ENCODE peak calls at places on chromosomes 6 and 20, in seven cellular contexts. P is NCI-H1417 treated with DMSO at 0.1 percent for 48 hours; B is left ventricle myocardium inferior; C is activated T-helper 1 cell treated with Interleukin-2 at 50 U/mL for 16 hours; X is Kasumi-1; E is stimulated activated CD8-positive, alpha-beta memory T cell treated with anti-CD3 and anti-CD28 coated beads, Interleukin-15, amount 100 ng/mL, for 48 hours; M is activated T-cell treated with anti-CD3 and anti-CD28 coated beads, Interleukin-2, amount 50 U/mL, for 72 hours. F is an unnamed sample.

GRCh38 chr6:168988801-168989200 is 264.8 kb downstream of the THBS2 start:
- DNase-seq in P (no peak), B (no peak), C (no peak), X (no peak), E (no peak), M (no peak), F (no peak)

GRCh38 chr6:37897321-37897720 is 77.8 kb downstream of the ZFAND3 start:
- DNase-seq in P (no peak), B (no peak), C (no peak), X (no peak), E (no peak), M (no peak), F (no peak)

GRCh38 chr6:32132110-32132509 is 2.0 kb upstream of the FKBPL start:
- DNase-seq in P (no peak), B (no peak), C (no peak), X (no peak), E (no peak), M (no peak), F (no peak)

GRCh38 chr20:11794525-11794924 is 123.2 kb upstream of the BTBD3 start:
- DNase-seq in P (no peak), B (no peak), C (no peak), X (no peak), E (no peak), M (no peak), F (no peak)

GRCh38 chr6:140462495-140463311 is 1088.3 kb upstream of the CITED2 start:
- DNase-seq in P (peak), B (no peak), C (no peak), X (no peak), E (no peak), M (no peak), F (peak)

GRCh38 chr20:19750907-19751636 is 7.0 kb upstream of the RIN2 start:
- DNase-seq in P (no peak), B (no peak), C (no peak), X (no peak), E (no peak), M (no peak), F (no peak)

GRCh38 chr20:42775866-42776265 is 413.8 kb downstream of the PTPRT start:
- DNase-seq in P (no peak), B (no peak), C (no peak), X (no peak), E (no peak), M (no peak), F (no peak)

GRCh38 chr20:54622338-54623280 is 147.2 kb downstream of the DOK5 start:
- DNase-seq in P (no peak), B (no peak), C (no peak), X (no peak), E (no peak), M (no peak), F (no peak)

GRCh38 chr20:58835231-58835630 is 15.5 kb downstream of the GNAS-AS1 start:
- DNase-seq in P (no peak), B (no peak), C (no peak), X (no peak), E (no peak), M (no peak), F (no peak)

GRCh38 chr6:132713355-132714134 is at the start of gene VNN1:
- DNase-seq in P (no peak), B (no peak), C (no peak), X (peak), E (no peak), M (no peak), F (no peak)

GRCh38 chr6:118551063-118551672 is 3.1 kb downstream of the PLN start:
- DNase-seq in P (no peak), B (no peak), C (no peak), X (peak), E (no peak), M (peak), F (peak)

GRCh38 chr20:48295445-48295903 is 510.2 kb upstream of the SULF2 start:
- DNase-seq in P (no peak), B (no peak), C (no peak), X (no peak), E (no peak), M (no peak), F (no peak)

GRCh38 chr6:100166991-100167390 is 173.0 kb upstream of the MCHR2 start:
- DNase-seq in P (no peak), B (no peak), C (no peak), X (no peak), E (no peak), M (no peak), F (no peak)

GRCh38 chr6:147566244-147566898 is 57.9 kb downstream of the SAMD5 start:
- DNase-seq in P (no peak), B (no peak), C (no peak), X (no peak), E (no peak), M (no peak), F (no peak)

GRCh38 chr6:143431226-143431625 is 19.3 kb downstream of the ADAT2 start:
- DNase-seq in P (no peak), B (no peak), C (no peak), X (no peak), E (no peak), M (no peak), F (no peak)

GRCh38 chr6:30555428-30556005 is 772 bp downstream of the GNL1 start:
- DNase-seq in P (no peak), B (peak), C (no peak), X (no peak), E (no peak), M (peak), F (no peak)

GRCh38 chr20:63497138-63497945 is 1.5 kb downstream of the EEF1A2 start:
- DNase-seq in P (no peak), B (peak), C (no peak), X (no peak), E (no peak), M (no peak), F (no peak)

GRCh38 chr6:18457065-18457817 is 70.1 kb downstream of the RNF144B start:
- DNase-seq in P (no peak), B (no peak), C (no peak), X (no peak), E (no peak), M (no peak), F (no peak)

GRCh38 chr20:63453029-63453523 is 19.4 kb downstream of the KCNQ2 start:
- DNase-seq in P (no peak), B (no peak), C (no peak), X (peak), E (no peak), M (no peak), F (no peak)

GRCh38 chr20:23179766-23180403 is 93.8 kb upstream of the CD93 start:
- DNase-seq in P (no peak), B (no peak), C (no peak), X (no peak), E (no peak), M (no peak), F (no peak)

GRCh38 chr6:41451515-41452163 is 94.5 kb upstream of the FOXP4 start:
- DNase-seq in P (no peak), B (no peak), C (no peak), X (no peak), E (no peak), M (no peak), F (no peak)

GRCh38 chr6:126066068-126067048 is 80.0 kb downstream of the TRMT11 start:
- DNase-seq in P (no peak), B (no peak), C (no peak), X (no peak), E (no peak), M (no peak), F (no peak)

GRCh38 chr6:29731281-29731680 is 8.0 kb downstream of the HLA-F start:
- DNase-seq in P (no peak), B (no peak), C (no peak), X (no peak), E (no peak), M (no peak), F (no peak)

GRCh38 chr6:64000873-64001497 is 365.4 kb downstream of the PHF3 start:
- DNase-seq in P (no peak), B (no peak), C (no peak), X (no peak), E (no peak), M (no peak), F (no peak)

GRCh38 chr6:79599725-79600259 is 31.3 kb upstream of the SH3BGRL2 start:
- DNase-seq in P (no peak), B (no peak), C (no peak), X (no peak), E (no peak), M (no peak), F (no peak)

GRCh38 chr6:6407061-6407723 is 86.7 kb upstream of the F13A1 start:
- DNase-seq in P (no peak), B (no peak), C (no peak), X (peak), E (no peak), M (no peak), F (no peak)

GRCh38 chr6:22236626-22237414 is 60.0 kb downstream of the PRL start:
- DNase-seq in P (no peak), B (no peak), C (no peak), X (no peak), E (no peak), M (no peak), F (no peak)

GRCh38 chr20:35463455-35464300 is 8.3 kb downstream of the CEP250 start:
- DNase-seq in P (peak), B (no peak), C (no peak), X (peak), E (no peak), M (peak), F (no peak)

F was measured in NCI-H2081 treated with DMSO at 0.1 percent for 48 hours.